ENCODE peak calls at places on chromosomes 7 and 10, in four cellular contexts. J is NB4, K is hepatocyte, U is heart right ventricle. A is an unnamed sample.

GRCh38 chr7:31526882-31527281 is 13.0 kb downstream of the ITPRID1 start:
- DNase-seq in J (no peak), K (peak; percentile 12), U (no peak), A (no peak)

GRCh38 chr7:19663816-19664531 is 44.9 kb downstream of the POLR1F start:
- DNase-seq in J (peak; percentile 43), K (no peak), U (no peak), A (no peak)

GRCh38 chr10:16297652-16298051 is 139.2 kb upstream of the PTER start:
- DNase-seq in U (no peak), K (no peak), J (no peak), A (no peak)

GRCh38 chr7:77415822-77416620 is at the start of gene GSAP:
- DNase-seq in K (peak; percentile 76), J (peak; percentile 65), U (peak; percentile 67), A (peak; percentile 33)

GRCh38 chr10:112741830-112742402 is 208.1 kb upstream of the TCF7L2 start:
- DNase-seq in U (no peak), J (peak; percentile 12), K (peak; percentile 49), A (no peak)

GRCh38 chr10:48782321-48782720 is 97.6 kb downstream of the WDFY4 start:
- DNase-seq in K (no peak), J (no peak), U (no peak), A (no peak)

GRCh38 chr7:130216750-130217149 is 9.1 kb downstream of the SSMEM1 start:
- DNase-seq in K (no peak), J (no peak), U (no peak), A (peak; percentile 70)

GRCh38 chr10:111479966-111480365 is 403.1 kb downstream of the ADRA2A start:
- DNase-seq in U (no peak), K (no peak), J (no peak), A (no peak)

GRCh38 chr10:69807122-69807521 is 5.4 kb downstream of the COL13A1 start:
- DNase-seq in J (no peak), U (no peak), K (no peak), A (peak; percentile 46)

GRCh38 chr7:124459101-124460052 is 306.2 kb downstream of the GPR37 start:
- DNase-seq in J (no peak), K (peak; percentile 26), U (no peak), A (peak; percentile 93)

GRCh38 chr10:14009315-14010082 is 321.2 kb downstream of the FRMD4A start:
- DNase-seq in U (no peak), J (no peak), K (peak; percentile 32), A (peak; percentile 65)

GRCh38 chr7:22900101-22900500 is 77.5 kb upstream of the TOMM7 start:
- DNase-seq in K (no peak), U (no peak), J (no peak), A (no peak)

GRCh38 chr7:36763084-36763807 is 39.0 kb upstream of the AOAH start:
- DNase-seq in K (no peak), J (no peak), U (no peak), A (no peak)

GRCh38 chr10:124185074-124185473 is 91.7 kb upstream of the CHST15 start:
- DNase-seq in J (no peak), U (no peak), K (no peak), A (no peak)

GRCh38 chr7:2191026-2191425 is 41.7 kb downstream of the MAD1L1 start:
- DNase-seq in J (no peak), U (no peak), K (no peak), A (no peak)

GRCh38 chr10:3532644-3533043 is 252.4 kb downstream of the KLF6 start:
- DNase-seq in U (no peak), J (peak; percentile 50), K (no peak), A (no peak)

GRCh38 chr7:22586101-22586805 is 86.3 kb upstream of the STEAP1B start:
- DNase-seq in K (no peak), U (no peak), J (no peak), A (peak; percentile 94)

GRCh38 chr10:50063100-50063499 is 4.7 kb upstream of the WASHC2A start:
- DNase-seq in J (no peak), U (no peak), K (no peak), A (no peak)

GRCh38 chr10:73601486-73601921 is 10.4 kb upstream of the USP54 start:
- DNase-seq in J (no peak), U (no peak), K (peak; percentile 81), A (no peak)

GRCh38 chr10:30058570-30059132 is 735 bp downstream of the JCAD start:
- DNase-seq in K (peak; percentile 40), U (peak; percentile 23), J (no peak), A (no peak)

GRCh38 chr10:75593690-75594556 is 162.5 kb downstream of the LRMDA start:
- DNase-seq in K (no peak), U (no peak), J (peak; percentile 23), A (no peak)

GRCh38 chr10:57973451-57973850 is 294.2 kb downstream of the IPMK start:
- DNase-seq in J (no peak), K (no peak), U (no peak), A (no peak)

GRCh38 chr10:68781613-68782574 is 45.4 kb upstream of the STOX1 start:
- DNase-seq in U (no peak), J (peak; percentile 43), K (no peak), A (no peak)

GRCh38 chr7:140857048-140857447 is 67.7 kb downstream of the BRAF start:
- DNase-seq in K (no peak), J (no peak), U (no peak), A (no peak)

GRCh38 chr10:114603943-114604342 is 54.1 kb downstream of the ABLIM1 start:
- DNase-seq in J (peak; percentile 16), K (peak; percentile 28), U (no peak), A (peak; percentile 46)

GRCh38 chr10:9253121-9253520 is 1198.6 kb downstream of the GATA3 start:
- DNase-seq in U (no peak), J (no peak), K (peak; percentile 21), A (peak; percentile 11)

GRCh38 chr7:144009361-144009760 is 9.2 kb downstream of the OR6B1 start:
- DNase-seq in K (no peak), J (no peak), U (no peak), A (no peak)

GRCh38 chr7:959271-959670 is 4.8 kb upstream of the ADAP1 start:
- DNase-seq in K (no peak), J (no peak), U (no peak), A (no peak)

GRCh38 chr7:47625861-47626444 is 44.0 kb upstream of the TNS3 start:
- DNase-seq in K (no peak), U (no peak), J (no peak), A (no peak)

GRCh38 chr7:37032258-37032601 is 307.9 kb upstream of the AOAH start:
- DNase-seq in K (no peak), U (no peak), J (no peak), A (no peak)

GRCh38 chr10:72016608-72017310 is 52.6 kb downstream of the CHST3 start:
- DNase-seq in K (no peak), U (peak; percentile 74), J (no peak), A (no peak)

GRCh38 chr7:38881015-38881414 is 28.0 kb downstream of the VPS41 start:
- DNase-seq in K (no peak), J (no peak), U (no peak), A (no peak)

GRCh38 chr7:134995239-134996096 is 9.2 kb downstream of the AGBL3 start:
- DNase-seq in U (no peak), J (no peak), K (peak; percentile 18), A (no peak)

GRCh38 chr10:90313548-90314325 is 544.1 kb downstream of the HTR7 start:
- DNase-seq in J (no peak), K (no peak), U (no peak), A (peak; percentile 81)

GRCh38 chr7:50450691-50451051 is 521 bp upstream of the FIGNL1 start:
- DNase-seq in K (no peak), J (peak; percentile 43), U (peak; percentile 31), A (no peak)

GRCh38 chr10:127974911-127975310 is 68.0 kb downstream of the PTPRE start:
- DNase-seq in U (no peak), K (no peak), J (no peak), A (no peak)
- H3K4me3 ChIP-seq in U (no peak overlapping the region), K (no peak overlapping the region), J (no peak overlapping the region), A (no peak overlapping the region)

DNA sequence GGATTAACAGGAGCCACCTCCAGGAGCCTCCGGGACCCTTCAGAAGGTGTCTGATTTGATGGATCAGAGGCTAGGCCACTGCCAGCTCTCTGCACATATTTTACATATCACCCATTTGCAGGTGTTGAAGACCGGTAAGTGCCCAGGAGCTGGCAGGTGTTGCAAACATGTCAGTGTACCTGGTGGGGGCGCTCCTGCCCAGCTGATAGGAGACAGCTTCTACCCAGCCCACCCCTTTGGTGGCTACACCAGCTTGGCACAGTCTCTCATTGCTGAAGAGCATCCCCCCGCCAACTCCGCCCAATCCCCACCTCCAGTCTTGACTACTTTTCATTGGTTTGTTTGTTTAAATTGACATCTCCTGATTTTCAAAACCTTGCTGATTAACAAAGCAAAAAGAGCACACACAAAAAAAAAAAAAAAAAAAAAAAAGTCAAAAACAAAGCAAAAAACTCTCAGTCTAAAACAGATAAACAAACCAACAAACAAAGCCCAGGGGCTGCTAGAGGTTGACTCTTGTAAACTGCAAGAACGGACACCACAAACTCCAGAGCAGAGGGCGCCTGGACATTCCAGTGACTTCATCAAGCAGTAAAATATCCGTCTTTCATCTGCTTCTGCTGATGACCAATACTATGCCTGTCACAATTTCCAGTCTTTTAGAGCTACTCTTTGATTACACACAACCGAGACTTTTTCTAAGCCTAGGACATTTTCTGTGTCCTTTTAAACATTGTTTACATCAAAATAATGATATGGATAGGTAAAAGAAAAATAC is 275.3 kb downstream of the NRG3 start:
- DNase-seq in K (peak; percentile 62), J (peak; percentile 42), U (peak; percentile 14), A (peak; percentile 32)
- TF ChIP-seq CTCF in K (peak; percentile 49), J (peak; percentile 27), U (peak; percentile 33), A (peak; percentile 44)

GRCh38 chr7:157744786-157745601 is 408.2 kb downstream of the DNAJB6 start:
- DNase-seq in K (no peak), U (no peak), J (no peak), A (no peak)
- H3K4me3 ChIP-seq in K (no peak overlapping the region), U (no peak overlapping the region), J (no peak overlapping the region), A (no peak overlapping the region)

GRCh38 chr10:4790922-4791321 is 35.1 kb upstream of the AKR1E2 start:
- DNase-seq in K (no peak), J (no peak), U (no peak), A (no peak)

GRCh38 chr10:4786043-4786839 is 39.8 kb upstream of the AKR1E2 start:
- DNase-seq in K (no peak), U (no peak), J (no peak), A (no peak)

GRCh38 chr10:4790045-4790444 is 36.0 kb upstream of the AKR1E2 start:
- DNase-seq in K (no peak), U (no peak), J (no peak), A (no peak)
- TF ChIP-seq CTCF in K (no peak), U (no peak), J (no peak), A (no peak)

GRCh38 chr10:89090760-89091455 is 100.3 kb downstream of the FAS start:
- DNase-seq in U (no peak), J (peak; percentile 19), K (no peak), A (peak; percentile 42)
- H3K4me3 ChIP-seq in U (no peak overlapping the region), J (no peak overlapping the region), K (no peak overlapping the region), A (no peak overlapping the region)

GRCh38 chr10:35921866-35922265 is 279.8 kb upstream of the FZD8 start:
- DNase-seq in K (no peak), U (no peak), J (no peak), A (no peak)

GRCh38 chr10:35912615-35913170 is 270.6 kb upstream of the FZD8 start:
- DNase-seq in J (no peak), K (peak; percentile 39), U (no peak), A (peak; percentile 90)

GRCh38 chr10:35911954-35912353 is 269.9 kb upstream of the FZD8 start:
- DNase-seq in U (no peak), K (no peak), J (no peak), A (no peak)

GRCh38 chr10:35913628-35914027 is 271.5 kb upstream of the FZD8 start:
- DNase-seq in J (no peak), U (no peak), K (no peak), A (peak; percentile 54)

GRCh38 chr10:35916791-35917190 is 274.7 kb upstream of the FZD8 start:
- DNase-seq in K (no peak), U (no peak), J (no peak), A (peak; percentile 55)
- TF ChIP-seq CTCF in K (peak; percentile 9), U (peak; percentile 37), J (no peak), A (peak; percentile 53)